ENCODE peak calls at places on chromosomes 3 and 15, in five cellular contexts. M is right cardiac atrium, F is H9, X is colonic mucosa, U is ovary. Q is an unnamed sample.

GRCh38 chr15:62894322-62895085 is 148.0 kb upstream of the TPM1 start:
- DNase-seq in X (no peak), M (no peak), U (no peak), F (no peak), Q (peak)

GRCh38 chr3:117660941-117661635 is 951.5 kb downstream of the TUSC7 start:
- DNase-seq in F (no peak), X (no peak), U (no peak), M (no peak), Q (no peak)

GRCh38 chr3:192817053-192817452 is 89.7 kb upstream of the FGF12 start:
- DNase-seq in F (no peak), M (no peak), X (no peak), U (no peak), Q (no peak)

GRCh38 chr3:69012111-69012835 is 1.2 kb downstream of the EOGT start:
- DNase-seq in X (peak), M (peak), U (peak), F (peak), Q (peak)

GRCh38 chr3:135077186-135077585 is 282.1 kb downstream of the EPHB1 start:
- DNase-seq in X (no peak), F (no peak), M (no peak), U (no peak), Q (no peak)

GRCh38 chr3:135161425-135161824 is 366.4 kb downstream of the EPHB1 start:
- DNase-seq in M (no peak), F (peak), U (no peak), X (no peak), Q (peak)

GRCh38 chr3:122793568-122794416 is at the start of gene HSPBAP1:
- DNase-seq in X (peak), M (peak), U (peak), F (peak), Q (peak)

GRCh38 chr3:15926866-15927265 is 129.1 kb upstream of the ANKRD28 start:
- DNase-seq in X (no peak), F (no peak), U (no peak), M (no peak), Q (no peak)

GRCh38 chr3:107957506-107957905 is 133.3 kb downstream of the CD47 start:
- DNase-seq in X (no peak), F (no peak), M (no peak), U (no peak), Q (no peak)
- H3K27ac ChIP-seq in X (peak), F (no peak), M (peak), U (peak), Q (no peak)

DNA sequence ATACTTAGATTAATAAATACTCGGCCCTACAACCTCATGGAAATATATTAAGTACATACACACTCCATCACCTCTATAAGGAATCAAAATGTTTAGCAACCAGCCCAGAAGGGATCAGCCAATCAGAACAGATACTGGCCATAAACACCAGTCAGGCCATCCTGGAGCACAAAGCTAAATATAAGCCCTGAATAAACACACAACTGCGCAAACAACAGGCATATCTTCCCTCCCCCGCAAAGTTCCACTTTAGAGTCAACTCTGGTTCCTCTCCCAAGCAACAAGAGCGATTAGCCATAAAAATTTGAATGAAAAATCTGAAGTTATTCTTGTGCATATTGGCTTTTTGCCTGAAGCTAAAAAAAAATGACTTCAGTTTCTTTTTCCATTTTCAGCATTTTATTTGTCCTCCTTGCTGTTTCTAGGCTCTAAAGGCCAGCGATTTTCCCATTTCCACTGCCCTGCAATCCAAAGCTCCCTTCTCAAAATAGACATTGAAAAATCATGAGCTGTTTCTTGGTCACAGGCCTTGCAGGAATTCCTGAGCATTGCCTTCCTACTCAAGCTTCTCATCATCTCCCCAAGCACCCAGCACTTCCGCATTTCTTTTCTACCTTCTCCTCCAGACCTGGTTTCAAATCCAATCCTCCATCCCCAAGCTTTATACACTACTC is 247.9 kb downstream of the ZMAT3 start:
- DNase-seq in X (no peak), F (no peak), U (peak), M (no peak), Q (no peak)
- H3K27ac ChIP-seq in X (no peak), F (no peak), U (peak), M (peak), Q (no peak)

GRCh38 chr15:58243083-58243482 is 104.9 kb downstream of the AQP9 start:
- DNase-seq in U (no peak), F (no peak), M (no peak), X (no peak), Q (no peak)

GRCh38 chr15:58244546-58244945 is 106.4 kb downstream of the AQP9 start:
- DNase-seq in U (no peak), M (no peak), F (no peak), X (no peak), Q (no peak)

GRCh38 chr15:58241872-58242271 is 103.7 kb downstream of the AQP9 start:
- DNase-seq in U (no peak), X (no peak), F (no peak), M (no peak), Q (no peak)

GRCh38 chr15:58235961-58236360 is 97.8 kb downstream of the AQP9 start:
- DNase-seq in F (no peak), X (no peak), U (no peak), M (no peak), Q (no peak)

DNA sequence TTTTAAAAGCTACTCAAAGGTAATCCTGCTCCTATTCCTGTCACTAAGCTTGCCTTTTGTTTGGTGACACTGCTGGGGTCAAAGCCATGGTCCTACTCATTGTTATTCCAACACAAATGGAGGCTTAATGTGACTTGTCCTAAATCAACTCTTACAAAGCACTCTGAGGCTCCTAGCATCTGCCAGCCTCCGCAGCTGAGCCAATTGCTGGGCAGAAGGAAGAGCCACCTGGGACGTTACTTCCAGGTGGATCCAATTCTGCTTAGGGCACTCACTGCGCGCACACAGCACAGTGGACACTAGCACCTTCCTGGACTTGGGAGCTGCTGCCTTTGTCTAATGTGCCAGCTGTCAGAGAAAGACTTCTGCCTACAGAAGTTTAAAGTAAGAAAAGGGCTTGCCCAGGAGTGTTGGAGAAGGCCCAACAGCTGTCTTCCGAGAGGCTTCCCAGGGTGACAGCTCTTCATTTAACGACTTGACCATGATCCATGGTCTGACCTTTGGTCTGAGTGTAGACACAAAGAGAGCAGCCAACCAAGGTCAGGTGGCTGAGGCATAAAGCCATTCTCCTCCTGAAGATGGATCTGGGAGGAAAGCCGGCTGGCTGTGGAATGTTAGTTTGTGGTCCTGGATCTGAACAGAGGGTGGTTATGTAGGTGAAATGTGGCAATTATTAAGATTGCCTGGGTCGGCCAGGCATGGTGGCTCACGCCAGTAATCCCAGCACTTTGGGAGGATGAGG is 102.2 kb downstream of the AQP9 start:
- DNase-seq in U (no peak), F (no peak), X (no peak), M (no peak), Q (no peak)
- H3K27ac ChIP-seq in U (no peak), F (no peak), X (no peak), M (peak), Q (no peak)

DNA sequence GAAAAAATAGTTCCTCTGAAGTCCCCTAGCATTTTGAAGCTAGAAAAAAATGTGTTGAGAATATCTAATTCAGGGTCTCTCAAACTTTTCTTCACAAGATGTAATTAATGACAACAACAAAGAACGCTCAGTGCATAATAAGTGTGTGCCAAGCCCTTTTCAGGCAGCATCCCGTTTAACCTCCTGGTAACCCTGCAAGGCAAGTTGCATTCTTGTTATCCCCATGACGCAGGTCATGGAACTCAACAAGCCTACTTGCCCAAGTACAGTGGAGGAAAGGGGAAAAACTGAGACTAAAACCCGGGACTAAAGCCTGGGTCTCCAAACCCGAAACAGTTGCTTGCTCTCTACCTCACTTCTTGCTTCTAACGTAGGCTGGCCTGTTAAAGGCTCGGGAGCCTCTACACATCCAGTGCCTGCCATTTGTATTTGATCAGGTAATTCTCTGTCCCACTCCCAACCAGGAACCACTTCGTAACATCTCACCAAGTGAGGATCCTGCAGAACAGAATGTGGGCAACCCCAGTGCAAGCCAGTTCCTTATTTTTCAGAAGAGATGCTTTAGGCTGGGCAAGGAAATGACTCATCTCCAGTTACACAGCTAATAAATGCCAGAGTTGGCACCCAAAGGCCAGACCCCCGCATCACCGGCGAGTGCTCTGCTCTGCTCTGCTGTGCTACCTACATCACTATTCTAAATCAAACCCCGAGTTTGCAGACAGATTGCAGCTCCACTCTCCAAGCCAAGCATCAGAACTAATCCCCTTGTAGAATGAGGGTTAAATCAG is 28.3 kb downstream of the LMCD1 start:
- DNase-seq in F (no peak), M (no peak), U (no peak), X (no peak), Q (peak)
- H3K27ac ChIP-seq in F (no peak), M (no peak), U (peak), X (no peak), Q (peak)

GRCh38 chr3:129795596-129795995 is 97.9 kb downstream of the TMCC1 start:
- DNase-seq in U (no peak), X (no peak), F (no peak), M (no peak), Q (no peak)

GRCh38 chr3:129794319-129795201 is 99.0 kb downstream of the TMCC1 start:
- DNase-seq in U (peak), F (peak), M (peak), X (peak), Q (peak)

GRCh38 chr3:129796146-129796545 is 97.4 kb downstream of the TMCC1 start:
- DNase-seq in X (no peak), F (no peak), U (no peak), M (no peak), Q (no peak)

GRCh38 chr3:129793947-129794318 is 99.6 kb downstream of the TMCC1 start:
- DNase-seq in M (peak), U (no peak), X (no peak), F (peak), Q (peak)

DNA sequence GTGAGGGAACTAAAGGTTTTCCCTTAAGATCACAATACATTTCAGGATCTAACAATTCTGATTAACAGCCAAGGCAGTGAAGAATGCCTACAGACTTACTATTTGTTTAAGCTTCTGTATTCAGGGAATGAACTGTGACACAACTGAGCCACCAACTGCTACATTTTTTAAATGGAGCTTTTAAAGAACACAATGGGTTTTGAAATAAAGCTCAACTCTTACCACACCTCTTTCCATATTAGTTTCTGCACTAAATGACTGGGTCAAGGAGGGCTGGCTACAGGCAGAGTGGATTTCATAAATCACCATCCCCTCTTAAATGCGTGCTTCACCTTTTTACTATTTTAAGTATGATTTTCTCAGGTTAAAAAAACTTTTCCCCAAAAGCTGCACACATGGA is 100.2 kb downstream of the TMCC1 start:
- DNase-seq in F (no peak), U (no peak), X (no peak), M (no peak), Q (no peak)
- H3K27ac ChIP-seq in F (no peak), U (no peak), X (no peak), M (no peak), Q (peak)

GRCh38 chr15:57444877-57445513 is 68.7 kb downstream of the CGNL1 start:
- DNase-seq in X (no peak), F (no peak), U (no peak), M (no peak), Q (no peak)
- H3K27ac ChIP-seq in X (no peak), F (no peak), U (no peak), M (no peak), Q (peak)

GRCh38 chr3:12957334-12957733 is 115.9 kb downstream of the IQSEC1 start:
- DNase-seq in F (no peak), U (no peak), X (no peak), M (no peak), Q (no peak)
- H3K27ac ChIP-seq in F (no peak), U (no peak), X (no peak), M (peak), Q (no peak)

GRCh38 chr3:177904661-177905060 is 631.6 kb upstream of the KCNMB2 start:
- DNase-seq in X (no peak), M (no peak), F (no peak), U (no peak), Q (no peak)

GRCh38 chr3:177905173-177905894 is 630.9 kb upstream of the KCNMB2 start:
- DNase-seq in M (no peak), X (no peak), U (no peak), F (no peak), Q (no peak)

GRCh38 chr3:177906573-177907229 is 629.5 kb upstream of the KCNMB2 start:
- DNase-seq in F (no peak), X (no peak), U (no peak), M (no peak), Q (no peak)

DNA sequence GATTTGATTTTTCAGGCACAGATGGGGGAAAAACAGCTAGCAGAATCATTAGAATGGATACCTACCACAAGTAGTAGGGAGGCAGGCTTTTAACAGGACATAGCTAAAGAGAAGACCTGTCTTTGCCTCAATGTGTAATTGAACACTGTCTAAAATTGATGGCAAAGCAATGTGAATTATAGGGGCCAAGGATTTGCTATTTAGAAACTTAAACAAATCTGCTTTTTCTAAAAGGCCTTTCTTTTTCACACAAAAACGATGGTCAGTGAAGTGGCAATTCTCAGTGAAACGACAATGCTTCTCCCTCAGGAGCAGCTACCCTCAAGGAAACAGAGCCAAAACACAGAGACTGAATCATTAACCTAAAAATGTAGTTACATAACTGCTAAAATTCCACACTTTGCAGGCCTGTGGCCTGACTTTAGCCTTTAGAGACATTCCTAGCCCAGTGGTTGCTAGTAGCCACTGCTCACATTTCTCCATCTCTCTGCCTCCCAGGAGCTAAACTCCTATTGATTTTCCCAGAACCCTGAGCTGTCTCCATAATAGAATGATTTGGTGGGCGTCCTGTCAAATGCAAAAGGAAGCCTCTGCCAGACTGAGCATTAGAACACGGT is 630.2 kb upstream of the KCNMB2 start:
- DNase-seq in M (no peak), F (no peak), X (no peak), U (no peak), Q (peak)
- H3K27ac ChIP-seq in M (no peak), F (no peak), X (no peak), U (peak), Q (peak)

GRCh38 chr3:100896994-100897393 is 96.2 kb downstream of the ABI3BP start:
- DNase-seq in F (no peak), U (no peak), X (no peak), M (no peak), Q (no peak)

GRCh38 chr3:100899440-100900091 is 93.7 kb downstream of the ABI3BP start:
- DNase-seq in F (no peak), M (no peak), X (no peak), U (no peak), Q (no peak)

GRCh38 chr3:100902572-100902971 is 90.6 kb downstream of the ABI3BP start:
- DNase-seq in U (no peak), M (no peak), X (no peak), F (no peak), Q (no peak)

DNA sequence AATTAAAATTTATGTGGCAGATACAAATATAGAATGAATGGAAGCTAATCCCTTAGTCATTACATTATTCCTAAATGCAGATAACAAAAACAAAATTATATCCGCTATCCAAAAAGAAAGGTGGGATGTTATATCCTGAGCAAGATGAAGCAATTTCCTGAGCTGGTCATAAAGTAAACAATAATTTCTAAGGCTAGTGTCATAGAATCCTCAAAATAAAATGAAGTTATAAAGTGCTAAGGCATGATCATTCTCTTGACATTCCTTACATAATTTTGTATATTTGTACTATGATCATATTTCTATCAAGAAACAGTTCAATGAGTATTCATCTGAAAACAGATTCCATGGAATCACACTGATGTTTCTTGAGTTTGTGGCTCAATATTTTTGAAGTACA is 92.5 kb downstream of the ABI3BP start:
- DNase-seq in M (no peak), X (no peak), F (no peak), U (no peak), Q (no peak)
- H3K27ac ChIP-seq in M (no peak), X (no peak), F (no peak), U (no peak), Q (no peak)

GRCh38 chr15:79990280-79990996 is 19.4 kb upstream of the BCL2A1 start:
- DNase-seq in M (no peak), F (no peak), X (no peak), U (no peak), Q (no peak)
- H3K27ac ChIP-seq in M (no peak), F (no peak), X (no peak), U (no peak), Q (no peak)

Q was measured in endodermal cell.